ENCODE peak calls at places on chromosomes 6 and 20, in six cellular contexts. T is SK-N-SH, Q is H1, S is GM12878, M is K562, H is HepG2. W is an unnamed sample.

GRCh38 chr20:17084909-17085308 is 141.9 kb upstream of the PCSK2 start:
- DNase-seq in T (no peak), Q (no peak), S (no peak), M (no peak), H (no peak), W (no peak)

GRCh38 chr20:40702504-40702903 is 13.5 kb upstream of the MAFB start:
- DNase-seq in S (no peak), H (peak), M (no peak), T (no peak), Q (no peak), W (no peak)

GRCh38 chr6:37525460-37526357 is 26.0 kb upstream of the CCDC167 start:
- DNase-seq in Q (no peak), M (peak), S (no peak), T (peak), H (no peak), W (no peak)

GRCh38 chr20:41175201-41175651 is 37.9 kb downstream of the PLCG1 start:
- DNase-seq in M (no peak), Q (no peak), S (no peak), T (no peak), H (no peak), W (no peak)

GRCh38 chr20:8790442-8791074 is 278.3 kb upstream of the PLCB4 start:
- DNase-seq in M (peak), H (peak), Q (no peak), T (peak), S (no peak), W (no peak)

GRCh38 chr6:116373300-116373699 is 2.6 kb downstream of the DSE start:
- DNase-seq in Q (no peak), M (no peak), S (no peak), T (no peak), H (no peak), W (no peak)

GRCh38 chr20:24685736-24686135 is 216.3 kb downstream of the SYNDIG1 start:
- DNase-seq in S (no peak), Q (no peak), T (no peak), H (no peak), M (no peak), W (no peak)

GRCh38 chr6:34473967-34474366 is 8.1 kb downstream of the PACSIN1 start:
- DNase-seq in M (no peak), T (no peak), Q (no peak), S (no peak), H (no peak), W (no peak)

GRCh38 chr20:9032758-9033157 is 36.1 kb upstream of the PLCB4 start:
- DNase-seq in T (no peak), S (no peak), Q (no peak), H (no peak), M (no peak), W (no peak)

GRCh38 chr6:78489874-78490273 is 377.5 kb upstream of the IRAK1BP1 start:
- DNase-seq in T (no peak), M (no peak), S (no peak), Q (no peak), H (no peak), W (no peak)

GRCh38 chr6:3355358-3356055 is 96.8 kb downstream of the PSMG4 start:
- DNase-seq in H (no peak), S (no peak), M (peak), Q (no peak), T (no peak), W (no peak)

GRCh38 chr6:125598422-125598821 is 151.0 kb upstream of the HEY2 start:
- DNase-seq in S (no peak), M (peak), T (no peak), H (no peak), Q (no peak), W (peak)

GRCh38 chr20:13223731-13224130 is 2.7 kb downstream of the ISM1 start:
- DNase-seq in S (no peak), Q (no peak), M (no peak), T (no peak), H (no peak), W (no peak)

GRCh38 chr6:11392778-11393507 is 144.6 kb upstream of the TMEM170B start:
- DNase-seq in Q (no peak), M (no peak), S (no peak), T (peak), H (peak), W (no peak)

GRCh38 chr6:139778688-139779087 is 404.2 kb upstream of the CITED2 start:
- DNase-seq in H (no peak), T (no peak), Q (no peak), M (no peak), S (no peak), W (no peak)

GRCh38 chr6:41523957-41524633 is 22.1 kb upstream of the FOXP4 start:
- DNase-seq in T (no peak), M (no peak), S (no peak), Q (no peak), H (no peak), W (no peak)

GRCh38 chr20:1664911-1665310 is 7.3 kb upstream of the SIRPG start:
- DNase-seq in H (no peak), Q (no peak), M (no peak), T (no peak), S (peak), W (no peak)

GRCh38 chr6:158648682-158649131 is 1.1 kb upstream of the SYTL3 start:
- DNase-seq in S (peak), T (no peak), M (no peak), Q (no peak), H (no peak), W (no peak)
- TF ChIP-seq POLR2AphosphoS5 in S (no peak), T (no peak), M (no peak), Q (no peak), H (no peak), W (no peak)

GRCh38 chr6:46263709-46264091 is 92.9 kb upstream of the ENPP5 start:
- DNase-seq in Q (no peak), T (no peak), H (no peak), M (no peak), S (no peak), W (no peak)
- TF ChIP-seq GABPA in Q (no peak), T (no peak), H (no peak), M (no peak), S (no peak), W (no peak)

DNA sequence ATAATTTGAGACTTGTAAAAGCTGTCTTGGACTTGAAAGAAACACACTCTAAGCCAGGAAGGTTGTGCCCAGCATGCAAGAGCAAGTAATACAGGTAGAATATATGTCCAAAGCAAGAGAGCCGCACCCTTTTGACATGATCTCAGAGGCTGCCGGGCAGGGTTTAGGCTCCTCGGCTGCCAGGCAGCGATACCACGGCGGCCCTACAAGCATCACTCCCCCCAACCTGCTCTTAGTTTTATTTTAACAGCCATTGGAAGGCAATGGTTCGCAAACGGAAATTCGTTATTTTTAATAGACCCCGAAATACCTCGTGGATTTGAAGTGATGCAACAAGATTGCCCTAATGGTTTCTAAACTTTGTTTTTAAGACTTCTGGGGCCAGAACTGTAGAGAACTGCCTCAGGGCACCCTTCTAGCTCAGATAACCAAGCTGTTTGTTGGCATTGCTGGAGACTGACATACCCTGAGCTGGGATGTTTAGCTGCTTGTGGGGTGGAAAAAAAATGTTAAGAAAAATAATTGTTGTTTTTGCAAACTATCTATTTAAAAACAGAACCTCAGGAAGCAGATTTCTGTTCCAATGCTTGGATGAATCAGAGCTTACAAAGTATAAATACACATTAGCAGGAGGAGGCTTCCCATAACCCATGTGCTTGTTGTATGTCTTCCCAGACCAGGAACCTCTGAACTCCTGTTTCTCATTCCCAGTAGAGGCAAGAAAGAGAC is 39.0 kb downstream of the JAG1 start:
- DNase-seq in S (no peak), Q (no peak), H (no peak), M (no peak), T (no peak), W (no peak)
- TF ChIP-seq POLR2AphosphoS5 in S (no peak), Q (no peak), H (no peak), M (no peak), T (no peak), W (no peak)

DNA sequence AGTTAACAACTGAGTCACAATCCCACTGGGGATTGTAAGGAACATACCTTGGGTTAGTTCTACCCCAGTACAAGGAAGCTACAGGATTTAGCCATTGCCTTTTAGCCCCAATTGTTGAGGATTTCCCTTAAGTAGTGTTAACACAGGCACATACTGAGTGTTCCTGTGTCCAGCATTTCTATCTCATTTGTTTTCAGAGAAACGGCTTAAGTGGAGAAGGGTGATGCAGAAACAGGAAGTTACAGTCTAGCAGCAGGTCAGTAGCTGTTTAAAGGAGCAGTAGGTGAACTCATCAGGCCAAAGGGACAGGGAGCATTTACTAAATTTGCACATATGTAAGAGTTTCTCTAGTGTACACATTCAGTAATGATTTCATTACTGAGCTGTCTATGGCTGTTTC is 644.3 kb upstream of the GJE1 start:
- DNase-seq in M (no peak), T (no peak), Q (no peak), H (no peak), S (no peak), W (no peak)
- TF ChIP-seq GABPA in M (no peak), T (no peak), Q (no peak), H (no peak), S (no peak), W (no peak)

GRCh38 chr6:90008908-90009501 is 114.7 kb downstream of the GJA10 start:
- DNase-seq in S (no peak), M (no peak), Q (no peak), H (no peak), T (no peak), W (no peak)
- TF ChIP-seq POLR2AphosphoS5 in S (no peak), M (no peak), Q (no peak), H (no peak), T (no peak), W (no peak)

W was measured in HL-60.